ENCODE peak calls at places on chromosomes 2 and 18, in seven cellular contexts. One of them, this sample, is unnamed.

GRCh38 chr18:36628435-36629094 is 200.2 kb downstream of the TPGS2 start:
- DNase-seq in CD8-positive, alpha-beta memory T cell: no peak
- DNase-seq in psoas muscle: no peak
- DNase-seq in thoracic aorta: no peak
- DNase-seq in MM.1S: no peak
- DNase-seq in IMR-90: peak; percentile 87
- DNase-seq in spleen: no peak
- DNase-seq in this sample: no peak

GRCh38 chr18:23779696-23780303 is 90.5 kb downstream of the LAMA3 start:
- DNase-seq in CD8-positive, alpha-beta memory T cell: no peak
- DNase-seq in psoas muscle: no peak
- DNase-seq in thoracic aorta: no peak
- DNase-seq in MM.1S: no peak
- DNase-seq in IMR-90: peak; percentile 28
- DNase-seq in spleen: no peak
- DNase-seq in this sample: no peak

GRCh38 chr2:64128943-64129391 is 15.3 kb downstream of the PELI1 start:
- DNase-seq in CD8-positive, alpha-beta memory T cell: no peak
- DNase-seq in psoas muscle: no peak
- DNase-seq in thoracic aorta: no peak
- DNase-seq in MM.1S: no peak
- DNase-seq in IMR-90: peak; percentile 18
- DNase-seq in spleen: no peak
- DNase-seq in this sample: no peak

GRCh38 chr2:73020657-73021370 is 50.7 kb downstream of the SFXN5 start:
- DNase-seq in CD8-positive, alpha-beta memory T cell: no peak
- DNase-seq in psoas muscle: no peak
- DNase-seq in thoracic aorta: no peak
- DNase-seq in MM.1S: no peak
- DNase-seq in IMR-90: peak; percentile 85
- DNase-seq in spleen: no peak
- DNase-seq in this sample: no peak

GRCh38 chr2:28181801-28182200 is 210.9 kb upstream of the FOSL2 start:
- DNase-seq in CD8-positive, alpha-beta memory T cell: no peak
- DNase-seq in psoas muscle: no peak
- DNase-seq in thoracic aorta: no peak
- DNase-seq in MM.1S: no peak
- DNase-seq in IMR-90: no peak
- DNase-seq in spleen: no peak
- DNase-seq in this sample: no peak

GRCh38 chr18:42087876-42088275 is 132.8 kb downstream of the PIK3C3 start:
- DNase-seq in CD8-positive, alpha-beta memory T cell: no peak
- DNase-seq in psoas muscle: no peak
- DNase-seq in thoracic aorta: no peak
- DNase-seq in MM.1S: no peak
- DNase-seq in IMR-90: no peak
- DNase-seq in spleen: no peak
- DNase-seq in this sample: no peak

GRCh38 chr2:231673348-231673770 is 35.0 kb upstream of the PTMA start:
- DNase-seq in CD8-positive, alpha-beta memory T cell: no peak
- DNase-seq in psoas muscle: peak; percentile 78
- DNase-seq in thoracic aorta: no peak
- DNase-seq in MM.1S: no peak
- DNase-seq in IMR-90: peak; percentile 28
- DNase-seq in spleen: no peak
- DNase-seq in this sample: no peak

GRCh38 chr2:159608723-159609308 is 7.5 kb downstream of the BAZ2B start:
- DNase-seq in CD8-positive, alpha-beta memory T cell: no peak
- DNase-seq in psoas muscle: no peak
- DNase-seq in thoracic aorta: no peak
- DNase-seq in MM.1S: no peak
- DNase-seq in IMR-90: no peak
- DNase-seq in spleen: no peak
- DNase-seq in this sample: no peak

GRCh38 chr2:223010641-223011040 is 41.3 kb upstream of the KCNE4 start:
- DNase-seq in CD8-positive, alpha-beta memory T cell: no peak
- DNase-seq in psoas muscle: no peak
- DNase-seq in thoracic aorta: no peak
- DNase-seq in MM.1S: no peak
- DNase-seq in IMR-90: peak; percentile 96
- DNase-seq in spleen: no peak
- DNase-seq in this sample: no peak

GRCh38 chr2:53813151-53813550 is 26.3 kb downstream of the ERLEC1 start:
- DNase-seq in CD8-positive, alpha-beta memory T cell: no peak
- DNase-seq in psoas muscle: no peak
- DNase-seq in thoracic aorta: no peak
- DNase-seq in MM.1S: no peak
- DNase-seq in IMR-90: no peak
- DNase-seq in spleen: no peak
- DNase-seq in this sample: no peak

GRCh38 chr2:189222440-189222839 is 42.9 kb upstream of the COL5A2 start:
- DNase-seq in CD8-positive, alpha-beta memory T cell: no peak
- DNase-seq in psoas muscle: no peak
- DNase-seq in thoracic aorta: no peak
- DNase-seq in MM.1S: no peak
- DNase-seq in IMR-90: no peak
- DNase-seq in spleen: no peak
- DNase-seq in this sample: peak; percentile 73

GRCh38 chr2:201452058-201452736 is 657 bp downstream of the STRADB start:
- DNase-seq in CD8-positive, alpha-beta memory T cell: no peak
- DNase-seq in psoas muscle: no peak
- DNase-seq in thoracic aorta: no peak
- DNase-seq in MM.1S: peak; percentile 14
- DNase-seq in IMR-90: no peak
- DNase-seq in spleen: no peak
- DNase-seq in this sample: no peak

GRCh38 chr18:3297025-3297984 is 35.4 kb downstream of the MYL12B start:
- DNase-seq in CD8-positive, alpha-beta memory T cell: peak; percentile 87
- DNase-seq in psoas muscle: peak; percentile 92
- DNase-seq in thoracic aorta: peak; percentile 41
- DNase-seq in MM.1S: peak; percentile 94
- DNase-seq in IMR-90: peak; percentile 86
- DNase-seq in spleen: peak; percentile 94
- DNase-seq in this sample: peak; percentile 87

GRCh38 chr2:200288670-200289429 is 17.6 kb upstream of the SPATS2L start:
- DNase-seq in CD8-positive, alpha-beta memory T cell: no peak
- DNase-seq in psoas muscle: no peak
- DNase-seq in thoracic aorta: no peak
- DNase-seq in MM.1S: no peak
- DNase-seq in IMR-90: peak; percentile 79
- DNase-seq in spleen: no peak
- DNase-seq in this sample: no peak

GRCh38 chr2:189783451-189783926 is 650 bp downstream of the ORMDL1 start:
- DNase-seq in CD8-positive, alpha-beta memory T cell: no peak
- DNase-seq in psoas muscle: no peak
- DNase-seq in thoracic aorta: no peak
- DNase-seq in MM.1S: peak; percentile 28
- DNase-seq in IMR-90: peak; percentile 49
- DNase-seq in spleen: no peak
- DNase-seq in this sample: no peak

GRCh38 chr2:202064206-202064880 is 8.7 kb upstream of the KIAA2012 start:
- DNase-seq in CD8-positive, alpha-beta memory T cell: no peak
- DNase-seq in psoas muscle: no peak
- DNase-seq in thoracic aorta: peak; percentile 19
- DNase-seq in MM.1S: no peak
- DNase-seq in IMR-90: peak; percentile 94
- DNase-seq in spleen: no peak
- DNase-seq in this sample: no peak

GRCh38 chr2:167783266-167784070 is 463.9 kb downstream of the STK39 start:
- DNase-seq in CD8-positive, alpha-beta memory T cell: no peak
- DNase-seq in psoas muscle: peak; percentile 58
- DNase-seq in thoracic aorta: no peak
- DNase-seq in MM.1S: no peak
- DNase-seq in IMR-90: peak; percentile 10
- DNase-seq in spleen: no peak
- DNase-seq in this sample: no peak

GRCh38 chr18:4236940-4237686 is 218.0 kb downstream of the DLGAP1 start:
- DNase-seq in CD8-positive, alpha-beta memory T cell: no peak
- DNase-seq in psoas muscle: no peak
- DNase-seq in thoracic aorta: no peak
- DNase-seq in MM.1S: no peak
- DNase-seq in IMR-90: no peak
- DNase-seq in spleen: no peak
- DNase-seq in this sample: no peak

GRCh38 chr18:47912343-47912742 is 18.1 kb downstream of the SMAD2 start:
- DNase-seq in CD8-positive, alpha-beta memory T cell: no peak
- DNase-seq in psoas muscle: no peak
- DNase-seq in thoracic aorta: no peak
- DNase-seq in MM.1S: no peak
- DNase-seq in IMR-90: no peak
- DNase-seq in spleen: no peak
- DNase-seq in this sample: no peak

GRCh38 chr2:46979611-46980010 is 64.0 kb upstream of the MCFD2 start:
- DNase-seq in CD8-positive, alpha-beta memory T cell: peak; percentile 62
- DNase-seq in psoas muscle: no peak
- DNase-seq in thoracic aorta: no peak
- DNase-seq in MM.1S: no peak
- DNase-seq in IMR-90: no peak
- DNase-seq in spleen: peak; percentile 83
- DNase-seq in this sample: no peak

GRCh38 chr2:26243643-26244478 is 571 bp downstream of the HADHA start:
- DNase-seq in CD8-positive, alpha-beta memory T cell: no peak
- DNase-seq in psoas muscle: no peak
- DNase-seq in thoracic aorta: no peak
- DNase-seq in MM.1S: peak; percentile 48
- DNase-seq in IMR-90: peak; percentile 21
- DNase-seq in spleen: no peak
- DNase-seq in this sample: no peak

GRCh38 chr2:134360750-134361487 is 107.0 kb downstream of the MGAT5 start:
- DNase-seq in CD8-positive, alpha-beta memory T cell: no peak
- DNase-seq in psoas muscle: peak; percentile 50
- DNase-seq in thoracic aorta: no peak
- DNase-seq in MM.1S: no peak
- DNase-seq in IMR-90: no peak
- DNase-seq in spleen: no peak
- DNase-seq in this sample: no peak

GRCh38 chr2:43637030-43637803 is at the start of gene PLEKHH2:
- DNase-seq in CD8-positive, alpha-beta memory T cell: peak; percentile 83
- DNase-seq in psoas muscle: peak; percentile 92
- DNase-seq in thoracic aorta: peak; percentile 55
- DNase-seq in MM.1S: peak; percentile 89
- DNase-seq in IMR-90: peak; percentile 83
- DNase-seq in spleen: peak; percentile 91
- DNase-seq in this sample: peak; percentile 95

GRCh38 chr2:43636616-43637015 is 444 bp upstream of the PLEKHH2 start:
- DNase-seq in CD8-positive, alpha-beta memory T cell: no peak
- DNase-seq in psoas muscle: no peak
- DNase-seq in thoracic aorta: no peak
- DNase-seq in MM.1S: peak; percentile 53
- DNase-seq in IMR-90: no peak
- DNase-seq in spleen: no peak
- DNase-seq in this sample: no peak

GRCh38 chr2:43631918-43632317 is 5.1 kb upstream of the PLEKHH2 start:
- DNase-seq in CD8-positive, alpha-beta memory T cell: no peak
- DNase-seq in psoas muscle: no peak
- DNase-seq in thoracic aorta: no peak
- DNase-seq in MM.1S: no peak
- DNase-seq in IMR-90: no peak
- DNase-seq in spleen: no peak
- DNase-seq in this sample: no peak

DNA sequence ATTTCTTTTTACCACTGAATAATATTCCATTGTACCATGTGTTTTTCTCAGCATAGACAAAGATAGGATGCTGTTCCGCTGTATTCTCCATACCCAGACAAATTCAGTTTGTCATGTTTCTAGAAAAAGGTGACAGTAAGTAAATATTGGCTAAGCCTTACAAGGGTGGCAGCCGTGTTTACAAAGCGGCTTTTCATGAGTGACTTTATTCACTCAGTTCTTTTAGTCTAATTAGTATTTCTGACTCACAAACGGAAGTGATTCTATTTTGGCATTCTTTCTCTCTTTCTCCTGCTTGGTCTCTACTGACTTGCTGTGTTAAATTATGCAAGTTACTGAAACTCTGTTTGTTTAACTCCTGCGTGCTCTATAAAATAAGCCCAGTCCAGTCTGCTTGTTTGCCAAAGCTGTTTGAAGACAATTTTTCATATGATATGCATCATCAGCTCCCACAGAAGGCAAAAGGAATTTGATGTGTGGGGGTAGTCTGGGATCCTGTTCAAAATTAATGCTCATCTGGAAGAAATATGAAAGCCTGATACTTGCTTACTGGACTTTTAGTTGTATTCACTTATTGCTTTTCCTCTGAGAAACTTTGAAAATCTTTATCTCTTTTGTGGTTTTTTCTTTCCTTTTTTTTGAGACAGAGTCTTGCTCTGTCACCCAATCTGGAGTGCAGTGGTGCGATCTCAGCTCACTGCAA is 2.3 kb upstream of the PLEKHH2 start:
- DNase-seq in CD8-positive, alpha-beta memory T cell: no peak
- DNase-seq in psoas muscle: no peak
- DNase-seq in thoracic aorta: no peak
- DNase-seq in MM.1S: no peak
- DNase-seq in IMR-90: peak; percentile 89
- DNase-seq in spleen: no peak
- DNase-seq in this sample: no peak
- H3K27ac ChIP-seq in CD8-positive, alpha-beta memory T cell: no peak overlapping the region
- H3K27ac ChIP-seq in psoas muscle: no peak overlapping the region
- H3K27ac ChIP-seq in thoracic aorta: no peak overlapping the region
- H3K27ac ChIP-seq in MM.1S: no peak overlapping the region
- H3K27ac ChIP-seq in IMR-90: peak overlapping the region; percentile 75
- H3K27ac ChIP-seq in spleen: no peak overlapping the region
- H3K27ac ChIP-seq in this sample: no peak overlapping the region

DNA sequence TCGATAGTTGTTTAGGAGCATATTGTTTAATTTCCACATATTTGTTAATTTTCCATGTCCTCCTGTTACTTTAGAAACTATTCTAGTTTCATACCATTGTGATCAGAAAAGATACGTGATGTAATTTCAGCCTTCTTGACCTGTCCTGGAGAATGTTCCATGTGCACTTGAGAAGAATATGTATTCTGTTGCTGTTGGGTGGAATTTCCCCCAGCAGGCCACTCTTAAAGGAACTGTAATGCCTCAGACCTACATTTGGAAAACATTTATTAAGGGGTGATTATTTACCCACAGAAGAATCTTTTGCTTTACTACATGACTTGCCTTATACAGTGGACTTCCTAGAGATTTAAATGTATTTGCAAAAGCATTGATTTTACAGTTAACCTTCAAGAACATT is 55.5 kb downstream of the LIMS1 start:
- DNase-seq in CD8-positive, alpha-beta memory T cell: no peak
- DNase-seq in psoas muscle: no peak
- DNase-seq in thoracic aorta: no peak
- DNase-seq in MM.1S: no peak
- DNase-seq in IMR-90: no peak
- DNase-seq in spleen: no peak
- DNase-seq in this sample: no peak
- H3K4me1 ChIP-seq in CD8-positive, alpha-beta memory T cell: peaks cover 6% of the 10 kb centered on the region
- H3K4me1 ChIP-seq in psoas muscle: peaks cover 73% of the 10 kb centered on the region
- H3K4me1 ChIP-seq in thoracic aorta: peaks cover 82% of the 10 kb centered on the region
- H3K4me1 ChIP-seq in MM.1S: peaks cover 64% of the 10 kb centered on the region
- H3K4me1 ChIP-seq in IMR-90: peaks cover 21% of the 10 kb centered on the region
- H3K4me1 ChIP-seq in spleen: peaks cover 28% of the 10 kb centered on the region
- H3K4me1 ChIP-seq in this sample: peaks cover 51% of the 10 kb centered on the region

GRCh38 chr2:138267161-138267901 is 234.2 kb upstream of the SPOPL start:
- DNase-seq in CD8-positive, alpha-beta memory T cell: no peak
- DNase-seq in psoas muscle: no peak
- DNase-seq in thoracic aorta: no peak
- DNase-seq in MM.1S: no peak
- DNase-seq in IMR-90: peak; percentile 88
- DNase-seq in spleen: no peak
- DNase-seq in this sample: no peak
- H3K27ac ChIP-seq in CD8-positive, alpha-beta memory T cell: no peak overlapping the region
- H3K27ac ChIP-seq in psoas muscle: no peak overlapping the region
- H3K27ac ChIP-seq in thoracic aorta: no peak overlapping the region
- H3K27ac ChIP-seq in MM.1S: no peak overlapping the region
- H3K27ac ChIP-seq in IMR-90: peak overlapping the region; percentile 99
- H3K27ac ChIP-seq in spleen: no peak overlapping the region
- H3K27ac ChIP-seq in this sample: no peak overlapping the region

GRCh38 chr2:30367232-30368070 is 79.6 kb upstream of the LCLAT1 start:
- DNase-seq in CD8-positive, alpha-beta memory T cell: no peak
- DNase-seq in psoas muscle: no peak
- DNase-seq in thoracic aorta: no peak
- DNase-seq in MM.1S: no peak
- DNase-seq in IMR-90: peak; percentile 86
- DNase-seq in spleen: no peak
- DNase-seq in this sample: no peak
- H3K4me1 ChIP-seq in CD8-positive, alpha-beta memory T cell: peaks cover 14% of the 10 kb centered on the region
- H3K4me1 ChIP-seq in psoas muscle: peaks cover 2% of the 10 kb centered on the region
- H3K4me1 ChIP-seq in thoracic aorta: peaks cover 74% of the 10 kb centered on the region
- H3K4me1 ChIP-seq in MM.1S: no peaks in the 10 kb centered on the region
- H3K4me1 ChIP-seq in IMR-90: peaks cover 31% of the 10 kb centered on the region
- H3K4me1 ChIP-seq in spleen: peaks cover 7% of the 10 kb centered on the region
- H3K4me1 ChIP-seq in this sample: peaks cover under 1% of the 10 kb centered on the region